ENCODE peak calls at places on chromosomes 3 and 15, in four cellular contexts. R, Y, P and H are unnamed samples.

GRCh38 chr15:89740137-89740536 is 10.9 kb downstream of the MESP1 start:
- DNase-seq in R (peak), Y (peak), P (peak), H (peak)

GRCh38 chr3:153925826-153926514 is 195.2 kb upstream of the ARHGEF26 start:
- DNase-seq in R (no peak), Y (no peak), P (no peak), H (no peak)

GRCh38 chr3:12201813-12202212 is 43.1 kb upstream of the TIMP4 start:
- DNase-seq in R (no peak), Y (no peak), P (no peak), H (no peak)

GRCh38 chr3:86563358-86563970 is 427.5 kb downstream of the VGLL3 start:
- DNase-seq in R (peak), Y (peak), P (no peak), H (peak)

GRCh38 chr3:185362850-185363661 is at the start of gene MAP3K13:
- DNase-seq in R (peak), Y (no peak), P (peak), H (peak)

GRCh38 chr15:24659622-24660021 is 16.0 kb upstream of the NPAP1 start:
- DNase-seq in R (no peak), Y (no peak), P (no peak), H (no peak)

GRCh38 chr15:62426387-62426956 is 261.4 kb upstream of the C2CD4B start:
- DNase-seq in R (no peak), Y (no peak), P (no peak), H (no peak)

GRCh38 chr3:159919873-159920272 is 68.8 kb upstream of the IL12A start:
- DNase-seq in R (no peak), Y (no peak), P (no peak), H (no peak)

GRCh38 chr3:14451844-14452533 is 49.6 kb downstream of the SLC6A6 start:
- DNase-seq in R (peak), Y (peak), P (no peak), H (peak)

GRCh38 chr3:20352547-20353164 is 166.7 kb upstream of the SGO1 start:
- DNase-seq in R (no peak), Y (no peak), P (no peak), H (no peak)

GRCh38 chr15:57500979-57501576 is 90.6 kb upstream of the MYZAP start:
- DNase-seq in R (peak), Y (no peak), P (no peak), H (peak)

GRCh38 chr3:135237371-135237770 is 442.3 kb downstream of the EPHB1 start:
- DNase-seq in R (no peak), Y (no peak), P (no peak), H (no peak)

GRCh38 chr3:15476378-15476777 is 45.1 kb downstream of the COLQ start:
- DNase-seq in R (no peak), Y (no peak), P (no peak), H (no peak)

GRCh38 chr15:62927196-62927595 is 115.4 kb upstream of the TPM1 start:
- DNase-seq in R (peak), Y (no peak), P (no peak), H (no peak)

GRCh38 chr3:142973217-142974009 is 9.9 kb upstream of the PAQR9 start:
- DNase-seq in R (no peak), Y (no peak), P (peak), H (no peak)

GRCh38 chr3:31941230-31941632 is 39.8 kb downstream of the OSBPL10 start:
- DNase-seq in R (no peak), Y (no peak), P (no peak), H (no peak)

GRCh38 chr3:128051459-128051836 is 789 bp upstream of the SEC61A1 start:
- DNase-seq in R (peak), Y (no peak), P (no peak), H (no peak)

GRCh38 chr15:70192490-70192889 is 94.8 kb upstream of the TLE3 start:
- DNase-seq in R (no peak), Y (no peak), P (no peak), H (no peak)

GRCh38 chr3:14439501-14440167 is 37.2 kb downstream of the SLC6A6 start:
- DNase-seq in R (peak), Y (peak), P (no peak), H (peak)

GRCh38 chr3:49610881-49611280 is 56.6 kb downstream of the BSN start:
- DNase-seq in R (no peak), Y (no peak), P (no peak), H (no peak)

GRCh38 chr15:90060797-90061196 is 41.5 kb downstream of the IDH2 start:
- DNase-seq in R (no peak), Y (no peak), P (no peak), H (no peak)

GRCh38 chr3:48636149-48636548 is 888 bp upstream of the SLC26A6 start:
- DNase-seq in R (no peak), Y (no peak), P (no peak), H (no peak)

GRCh38 chr15:34280193-34280592 is 55.4 kb downstream of the EMC4 start:
- DNase-seq in R (no peak), Y (no peak), P (no peak), H (no peak)

GRCh38 chr3:188796122-188796631 is 375.6 kb upstream of the TPRG1 start:
- DNase-seq in R (peak), Y (no peak), P (no peak), H (peak)

GRCh38 chr3:68787227-68787626 is 145.1 kb downstream of the TAFA4 start:
- DNase-seq in R (no peak), Y (no peak), P (no peak), H (no peak)

GRCh38 chr3:122004123-122004522 is 17.9 kb downstream of the ILDR1 start:
- DNase-seq in R (no peak), Y (no peak), P (no peak), H (peak)

GRCh38 chr3:70744536-70744935 is 432.1 kb upstream of the MDFIC2 start:
- DNase-seq in R (peak), Y (no peak), P (no peak), H (no peak)

GRCh38 chr3:23959147-23959900 is 14.2 kb downstream of the NR1D2 start:
- DNase-seq in R (peak), Y (no peak), P (no peak), H (no peak)

GRCh38 chr3:9168230-9168629 is 81.2 kb downstream of the SRGAP3 start:
- DNase-seq in R (no peak), Y (no peak), P (no peak), H (no peak)